ENCODE peak calls at places on chromosomes 2 and 18, in four cellular contexts. Q, P, Y and M are unnamed samples.

GRCh38 chr2:161556440-161556839 is 67.8 kb upstream of the SLC4A10 start:
- DNase-seq in Q (no peak), P (peak; percentile 18), Y (no peak), M (no peak)

GRCh38 chr2:33317369-33318015 is 159.0 kb upstream of the RASGRP3 start:
- DNase-seq in Y (no peak), P (no peak), Q (no peak), M (no peak)

GRCh38 chr2:152558174-152559091 is 158.8 kb downstream of the PRPF40A start:
- DNase-seq in Q (no peak), P (no peak), Y (no peak), M (no peak)

GRCh38 chr2:10584242-10584753 is 105.5 kb downstream of the NOL10 start:
- DNase-seq in Y (no peak), Q (no peak), P (no peak), M (no peak)

GRCh38 chr2:62641410-62641843 is 64.1 kb upstream of the EHBP1 start:
- DNase-seq in Q (no peak), Y (no peak), P (no peak), M (no peak)

GRCh38 chr18:48929951-48930713 is 20.6 kb downstream of the SMAD7 start:
- DNase-seq in Q (no peak), Y (peak; percentile 53), P (peak; percentile 49), M (no peak)

GRCh38 chr2:36618381-36618780 is 20.4 kb upstream of the FEZ2 start:
- DNase-seq in P (peak; percentile 95), Y (peak; percentile 79), Q (peak; percentile 81), M (peak; percentile 77)

GRCh38 chr18:40382191-40382590 is 1572.8 kb upstream of the PIK3C3 start:
- DNase-seq in Y (no peak), P (no peak), Q (no peak), M (no peak)

GRCh38 chr2:226483745-226484619 is 315.6 kb downstream of the IRS1 start:
- DNase-seq in P (peak; percentile 94), Y (peak; percentile 87), Q (no peak), M (no peak)

GRCh38 chr18:68426731-68427315 is 288.1 kb downstream of the TMX3 start:
- DNase-seq in P (no peak), Y (no peak), Q (no peak), M (no peak)

GRCh38 chr2:100959225-100959880 is 42.7 kb upstream of the RPL31 start:
- DNase-seq in Q (no peak), P (no peak), Y (no peak), M (no peak)

GRCh38 chr18:25786778-25787177 is 303.6 kb downstream of the SS18 start:
- DNase-seq in Y (no peak), P (no peak), Q (no peak), M (no peak)

GRCh38 chr2:33344230-33344629 is 132.2 kb upstream of the RASGRP3 start:
- DNase-seq in Y (no peak), P (no peak), Q (no peak), M (no peak)

GRCh38 chr2:180122874-180123273 is 115.8 kb upstream of the CWC22 start:
- DNase-seq in Y (no peak), P (peak; percentile 37), Q (no peak), M (no peak)

GRCh38 chr2:23414876-23415275 is 29.9 kb downstream of the KLHL29 start:
- DNase-seq in Y (peak; percentile 32), P (peak; percentile 83), Q (no peak), M (no peak)

GRCh38 chr2:98912957-98913915 is 22.8 kb downstream of the CRACDL start:
- DNase-seq in P (no peak), Q (no peak), Y (no peak), M (no peak)

GRCh38 chr2:233481368-233482142 is 85.0 kb downstream of the USP40 start:
- DNase-seq in Q (no peak), Y (no peak), P (no peak), M (no peak)

GRCh38 chr2:134498654-134499053 is 220.1 kb downstream of the TMEM163 start:
- DNase-seq in Y (no peak), Q (no peak), P (no peak), M (no peak)

GRCh38 chr2:102251849-102252203 is 59.5 kb upstream of the IL1RL1 start:
- DNase-seq in Q (no peak), Y (no peak), P (no peak), M (no peak)

GRCh38 chr2:18153741-18154140 is 275.3 kb downstream of the KCNS3 start:
- DNase-seq in Q (no peak), P (no peak), Y (no peak), M (no peak)

GRCh38 chr2:239800785-239801184 is 224.4 kb downstream of the NDUFA10 start:
- DNase-seq in P (no peak), Q (no peak), Y (no peak), M (no peak)

GRCh38 chr2:230457073-230457768 is 41.2 kb downstream of the SP100 start:
- DNase-seq in P (no peak), Y (no peak), Q (no peak), M (peak; percentile 26)

GRCh38 chr18:34280653-34281052 is 55.9 kb upstream of the NOL4 start:
- DNase-seq in P (peak; percentile 9), Q (no peak), Y (peak; percentile 18), M (no peak)

GRCh38 chr2:127096718-127097470 is 10.1 kb downstream of the BIN1 start:
- DNase-seq in P (no peak), Q (no peak), Y (no peak), M (no peak)

GRCh38 chr2:213316001-213316735 is 31.9 kb downstream of the SPAG16 start:
- DNase-seq in P (peak; percentile 15), Q (peak; percentile 39), Y (no peak), M (no peak)

GRCh38 chr18:54939375-54939917 is 19.8 kb downstream of the CCDC68 start:
- DNase-seq in Y (no peak), P (no peak), Q (no peak), M (no peak)

GRCh38 chr18:9013926-9014373 is 88.5 kb upstream of the NDUFV2 start:
- DNase-seq in Y (no peak), Q (no peak), P (no peak), M (no peak)

GRCh38 chr2:62219407-62220159 is 23.7 kb downstream of the B3GNT2 start:
- DNase-seq in P (no peak), Y (no peak), Q (no peak), M (no peak)

GRCh38 chr2:217964255-217964654 is 38.5 kb downstream of the TNS1 start:
- DNase-seq in Q (no peak), Y (no peak), P (no peak), M (no peak)

GRCh38 chr2:232887171-232887850 is 17.2 kb downstream of the SNORC start:
- DNase-seq in Q (no peak), Y (peak; percentile 50), P (peak; percentile 55), M (no peak)

GRCh38 chr2:239208470-239209180 is 192.2 kb downstream of the HDAC4 start:
- DNase-seq in Y (no peak), P (no peak), Q (no peak), M (no peak)

GRCh38 chr18:37361223-37362157 is 204.1 kb downstream of the CELF4 start:
- DNase-seq in Q (no peak), Y (peak; percentile 45), P (no peak), M (no peak)

GRCh38 chr2:70360661-70361316 is 58.9 kb upstream of the FAM136A start:
- DNase-seq in Y (no peak), Q (peak; percentile 58), P (peak; percentile 59), M (no peak)

GRCh38 chr18:36297419-36298112 is at the start of gene FHOD3:
- DNase-seq in P (peak; percentile 72), Q (no peak), Y (peak; percentile 94), M (no peak)

GRCh38 chr18:36298113-36298701 is 694 bp downstream of the FHOD3 start:
- DNase-seq in P (peak; percentile 32), Y (peak; percentile 85), Q (no peak), M (no peak)

GRCh38 chr18:36300211-36300610 is 2.7 kb downstream of the FHOD3 start:
- DNase-seq in Y (no peak), Q (no peak), P (no peak), M (no peak)

GRCh38 chr18:36296591-36297418 is 708 bp upstream of the FHOD3 start:
- DNase-seq in Y (peak; percentile 88), Q (peak; percentile 40), P (peak; percentile 81), M (no peak)

DNA sequence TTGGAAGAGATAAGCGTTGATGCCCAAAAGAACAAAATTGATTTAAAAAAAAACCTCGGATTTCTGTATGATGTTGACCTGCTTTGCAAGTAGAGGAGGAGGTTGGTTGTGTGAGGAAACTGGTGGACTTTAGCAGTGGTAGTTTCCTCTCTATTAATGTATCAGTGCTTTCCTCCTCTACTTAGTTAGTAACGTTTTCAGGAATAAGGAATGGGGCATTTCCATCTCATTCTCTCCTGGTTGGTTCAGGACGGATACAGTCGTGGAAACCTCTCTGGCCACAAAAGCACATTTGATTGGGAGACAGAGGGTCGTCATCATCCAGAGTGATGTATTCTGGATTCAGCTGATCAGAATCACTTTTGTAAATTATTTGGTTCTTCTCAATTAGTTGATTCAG is 1.5 kb downstream of the FHOD3 start:
- DNase-seq in Y (no peak), Q (no peak), P (no peak), M (no peak)
- H3K4me2 ChIP-seq in Y (peak overlapping the region; percentile 96), Q (no peak overlapping the region), P (no peak overlapping the region), M (no peak overlapping the region)

GRCh38 chr2:197137826-197138480 is 172.6 kb downstream of the ANKRD44 start:
- DNase-seq in Y (no peak), Q (no peak), P (no peak), M (no peak)
- H3K4me2 ChIP-seq in Y (no peak overlapping the region), Q (no peak overlapping the region), P (no peak overlapping the region), M (peak overlapping the region; percentile 52)

GRCh38 chr2:168255866-168256265 is 8.5 kb upstream of the STK39 start:
- DNase-seq in Q (no peak), P (no peak), Y (no peak), M (no peak)
- H3K4me2 ChIP-seq in Q (no peak overlapping the region), P (no peak overlapping the region), Y (no peak overlapping the region), M (no peak overlapping the region)

GRCh38 chr18:58263733-58264469 is 219.9 kb downstream of the NEDD4L start:
- DNase-seq in P (no peak), Y (no peak), Q (no peak), M (no peak)
- H3K4me2 ChIP-seq in P (no peak overlapping the region), Y (no peak overlapping the region), Q (peak overlapping the region; percentile 62), M (no peak overlapping the region)

DNA sequence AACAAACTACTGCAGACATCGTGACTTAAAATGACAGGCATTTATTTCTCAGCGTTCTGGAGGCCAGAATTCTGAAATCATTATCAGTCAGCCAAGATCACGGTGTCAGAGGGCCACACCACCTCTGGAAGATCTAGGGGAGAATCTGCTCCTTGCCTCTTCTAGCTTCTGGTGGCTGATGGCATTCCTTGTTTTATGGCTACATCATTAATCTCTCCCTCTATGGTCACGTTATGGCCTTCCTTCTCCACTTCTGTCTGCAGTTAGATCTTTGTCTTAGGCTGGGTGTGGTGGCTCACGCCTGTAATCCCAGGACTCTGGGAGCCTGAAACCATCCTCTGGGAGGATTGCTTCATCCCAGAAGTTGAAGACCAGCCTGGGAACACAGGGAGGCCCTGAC is 8.3 kb downstream of the LCLAT1 start:
- DNase-seq in Q (no peak), P (no peak), Y (no peak), M (no peak)
- H3K4me2 ChIP-seq in Q (no peak overlapping the region), P (no peak overlapping the region), Y (no peak overlapping the region), M (no peak overlapping the region)